ENCODE peak calls at places on chromosomes 13 and 19, in ten cellular contexts. One of them, this sample, is unnamed. For H3K36me3, the result is how much of the 10 kb centered on the place peaks cover.

GRCh38 chr19:17340871-17341357 is 3.6 kb downstream of the GTPBP3 start:
- DNase-seq in tibial nerve: no peak
- DNase-seq in transverse colon: no peak
- DNase-seq in IMR-90: no peak
- DNase-seq in endodermal cell: peak
- DNase-seq in upper lobe of left lung: no peak
- DNase-seq in lung: no peak
- DNase-seq in pancreas: no peak
- DNase-seq in body of pancreas: no peak
- DNase-seq in tibial artery: no peak
- DNase-seq in this sample: no peak

GRCh38 chr13:51066091-51066831 is 44.8 kb downstream of the C13orf42 start:
- DNase-seq in body of pancreas: no peak
- DNase-seq in transverse colon: no peak
- DNase-seq in endodermal cell: peak
- DNase-seq in tibial artery: no peak
- DNase-seq in lung: no peak
- DNase-seq in tibial nerve: peak
- DNase-seq in pancreas: no peak
- DNase-seq in upper lobe of left lung: no peak
- DNase-seq in IMR-90: peak
- DNase-seq in this sample: no peak

GRCh38 chr19:30791116-30791515 is 418.9 kb downstream of the ZNF536 start:
- DNase-seq in transverse colon: no peak
- DNase-seq in body of pancreas: no peak
- DNase-seq in lung: peak
- DNase-seq in tibial nerve: peak
- DNase-seq in IMR-90: no peak
- DNase-seq in pancreas: no peak
- DNase-seq in tibial artery: no peak
- DNase-seq in upper lobe of left lung: no peak
- DNase-seq in endodermal cell: no peak
- DNase-seq in this sample: no peak

GRCh38 chr13:113897966-113898365 is 34.1 kb upstream of the GAS6 start:
- DNase-seq in upper lobe of left lung: no peak
- DNase-seq in body of pancreas: no peak
- DNase-seq in IMR-90: no peak
- DNase-seq in endodermal cell: no peak
- DNase-seq in transverse colon: no peak
- DNase-seq in lung: peak
- DNase-seq in pancreas: no peak
- DNase-seq in tibial nerve: no peak
- DNase-seq in tibial artery: no peak
- DNase-seq in this sample: no peak

GRCh38 chr13:39249971-39250370 is 211.7 kb downstream of the NHLRC3 start:
- DNase-seq in endodermal cell: no peak
- DNase-seq in upper lobe of left lung: no peak
- DNase-seq in transverse colon: no peak
- DNase-seq in lung: no peak
- DNase-seq in pancreas: no peak
- DNase-seq in tibial artery: no peak
- DNase-seq in IMR-90: no peak
- DNase-seq in tibial nerve: no peak
- DNase-seq in body of pancreas: no peak
- DNase-seq in this sample: no peak

GRCh38 chr19:18091217-18091608 is 4.5 kb upstream of the IL12RB1 start:
- DNase-seq in tibial artery: peak
- DNase-seq in lung: peak
- DNase-seq in IMR-90: no peak
- DNase-seq in transverse colon: peak
- DNase-seq in body of pancreas: no peak
- DNase-seq in upper lobe of left lung: peak
- DNase-seq in pancreas: no peak
- DNase-seq in tibial nerve: peak
- DNase-seq in endodermal cell: no peak
- DNase-seq in this sample: no peak

GRCh38 chr19:4103073-4103418 is 20.9 kb downstream of the MAP2K2 start:
- DNase-seq in IMR-90: no peak
- DNase-seq in lung: no peak
- DNase-seq in tibial nerve: no peak
- DNase-seq in body of pancreas: no peak
- DNase-seq in endodermal cell: no peak
- DNase-seq in transverse colon: no peak
- DNase-seq in upper lobe of left lung: no peak
- DNase-seq in pancreas: no peak
- DNase-seq in tibial artery: no peak
- DNase-seq in this sample: no peak

GRCh38 chr13:28049880-28050871 is 50.2 kb downstream of the FLT3 start:
- DNase-seq in IMR-90: no peak
- DNase-seq in upper lobe of left lung: no peak
- DNase-seq in lung: no peak
- DNase-seq in transverse colon: no peak
- DNase-seq in tibial nerve: no peak
- DNase-seq in endodermal cell: peak
- DNase-seq in body of pancreas: no peak
- DNase-seq in pancreas: no peak
- DNase-seq in tibial artery: no peak
- DNase-seq in this sample: no peak

GRCh38 chr19:16067205-16067938 is 8.9 kb upstream of the TPM4 start:
- DNase-seq in tibial artery: peak
- DNase-seq in endodermal cell: no peak
- DNase-seq in pancreas: peak
- DNase-seq in upper lobe of left lung: peak
- DNase-seq in lung: peak
- DNase-seq in tibial nerve: no peak
- DNase-seq in body of pancreas: no peak
- DNase-seq in transverse colon: peak
- DNase-seq in IMR-90: peak
- DNase-seq in this sample: no peak

GRCh38 chr13:66513728-66514127 is 716.4 kb downstream of the PCDH9 start:
- DNase-seq in tibial artery: no peak
- DNase-seq in endodermal cell: no peak
- DNase-seq in transverse colon: no peak
- DNase-seq in pancreas: no peak
- DNase-seq in lung: no peak
- DNase-seq in IMR-90: peak
- DNase-seq in upper lobe of left lung: no peak
- DNase-seq in tibial nerve: no peak
- DNase-seq in body of pancreas: no peak
- DNase-seq in this sample: no peak

GRCh38 chr13:49995535-49996165 is 1.2 kb upstream of the TRIM13 start:
- DNase-seq in IMR-90: no peak
- DNase-seq in upper lobe of left lung: peak
- DNase-seq in body of pancreas: no peak
- DNase-seq in endodermal cell: no peak
- DNase-seq in tibial nerve: no peak
- DNase-seq in transverse colon: no peak
- DNase-seq in pancreas: no peak
- DNase-seq in lung: no peak
- DNase-seq in tibial artery: no peak
- DNase-seq in this sample: no peak

GRCh38 chr13:113152894-113153809 is 5.3 kb upstream of the PROZ start:
- DNase-seq in tibial artery: peak
- DNase-seq in body of pancreas: peak
- DNase-seq in tibial nerve: peak
- DNase-seq in pancreas: peak
- DNase-seq in IMR-90: no peak
- DNase-seq in transverse colon: peak
- DNase-seq in upper lobe of left lung: peak
- DNase-seq in lung: peak
- DNase-seq in endodermal cell: peak
- DNase-seq in this sample: no peak

GRCh38 chr13:100443278-100443997 is 145.2 kb downstream of the GGACT start:
- DNase-seq in tibial nerve: no peak
- DNase-seq in transverse colon: no peak
- DNase-seq in pancreas: no peak
- DNase-seq in body of pancreas: no peak
- DNase-seq in tibial artery: no peak
- DNase-seq in lung: no peak
- DNase-seq in upper lobe of left lung: no peak
- DNase-seq in IMR-90: no peak
- DNase-seq in endodermal cell: no peak
- DNase-seq in this sample: no peak

GRCh38 chr19:45016388-45017314 is 15.4 kb downstream of the RELB start:
- DNase-seq in IMR-90: peak
- DNase-seq in lung: peak
- DNase-seq in pancreas: peak
- DNase-seq in endodermal cell: peak
- DNase-seq in tibial artery: peak
- DNase-seq in tibial nerve: peak
- DNase-seq in upper lobe of left lung: peak
- DNase-seq in body of pancreas: peak
- DNase-seq in transverse colon: peak
- DNase-seq in this sample: peak

GRCh38 chr13:89862011-89862690 is 1485.3 kb upstream of the MIR17HG start:
- DNase-seq in endodermal cell: no peak
- DNase-seq in tibial nerve: no peak
- DNase-seq in lung: no peak
- DNase-seq in upper lobe of left lung: no peak
- DNase-seq in body of pancreas: no peak
- DNase-seq in transverse colon: no peak
- DNase-seq in pancreas: no peak
- DNase-seq in IMR-90: no peak
- DNase-seq in tibial artery: no peak
- DNase-seq in this sample: no peak

GRCh38 chr13:103815619-103816018 is 749.4 kb upstream of the SLC10A2 start:
- DNase-seq in endodermal cell: no peak
- DNase-seq in IMR-90: no peak
- DNase-seq in pancreas: no peak
- DNase-seq in tibial nerve: no peak
- DNase-seq in tibial artery: no peak
- DNase-seq in lung: no peak
- DNase-seq in transverse colon: no peak
- DNase-seq in body of pancreas: no peak
- DNase-seq in upper lobe of left lung: no peak
- DNase-seq in this sample: no peak

GRCh38 chr19:800360-801029 is 3.2 kb downstream of the PTBP1 start:
- DNase-seq in body of pancreas: peak
- DNase-seq in lung: no peak
- DNase-seq in tibial nerve: no peak
- DNase-seq in transverse colon: peak
- DNase-seq in upper lobe of left lung: peak
- DNase-seq in IMR-90: no peak
- DNase-seq in pancreas: peak
- DNase-seq in tibial artery: no peak
- DNase-seq in endodermal cell: peak
- DNase-seq in this sample: no peak

GRCh38 chr13:98880673-98881072 is 97.2 kb downstream of the DOCK9 start:
- DNase-seq in tibial nerve: no peak
- DNase-seq in IMR-90: no peak
- DNase-seq in transverse colon: no peak
- DNase-seq in lung: no peak
- DNase-seq in tibial artery: no peak
- DNase-seq in upper lobe of left lung: no peak
- DNase-seq in endodermal cell: no peak
- DNase-seq in pancreas: no peak
- DNase-seq in body of pancreas: no peak
- DNase-seq in this sample: no peak
- H3K4me3 ChIP-seq in tibial nerve: no peak
- H3K4me3 ChIP-seq in IMR-90: no peak
- H3K4me3 ChIP-seq in transverse colon: no peak
- H3K4me3 ChIP-seq in lung: no peak
- H3K4me3 ChIP-seq in tibial artery: no peak
- H3K4me3 ChIP-seq in upper lobe of left lung: no peak
- H3K4me3 ChIP-seq in endodermal cell: no peak
- H3K4me3 ChIP-seq in pancreas: no peak
- H3K4me3 ChIP-seq in body of pancreas: no peak
- H3K4me3 ChIP-seq in this sample: no peak

GRCh38 chr13:32538621-32539246 is at the start of gene N4BP2L2:
- DNase-seq in tibial nerve: peak
- DNase-seq in body of pancreas: peak
- DNase-seq in lung: peak
- DNase-seq in transverse colon: peak
- DNase-seq in tibial artery: peak
- DNase-seq in upper lobe of left lung: peak
- DNase-seq in IMR-90: peak
- DNase-seq in pancreas: peak
- DNase-seq in endodermal cell: peak
- DNase-seq in this sample: peak
- TF ChIP-seq CTCF in tibial nerve: peak
- TF ChIP-seq CTCF in body of pancreas: peak
- TF ChIP-seq CTCF in lung: no peak
- TF ChIP-seq CTCF in transverse colon: no peak
- TF ChIP-seq CTCF in tibial artery: peak
- TF ChIP-seq CTCF in upper lobe of left lung: peak
- TF ChIP-seq CTCF in IMR-90: peak
- TF ChIP-seq CTCF in pancreas: peak
- TF ChIP-seq CTCF in endodermal cell: peak
- TF ChIP-seq CTCF in this sample: peak

GRCh38 chr13:24063281-24063851 is 97.2 kb upstream of the SPATA13 start:
- DNase-seq in tibial nerve: no peak
- DNase-seq in endodermal cell: peak
- DNase-seq in transverse colon: no peak
- DNase-seq in IMR-90: no peak
- DNase-seq in upper lobe of left lung: no peak
- DNase-seq in pancreas: no peak
- DNase-seq in tibial artery: no peak
- DNase-seq in body of pancreas: no peak
- DNase-seq in lung: no peak
- DNase-seq in this sample: no peak

GRCh38 chr13:24068472-24068871 is 92.0 kb upstream of the SPATA13 start:
- DNase-seq in endodermal cell: no peak
- DNase-seq in body of pancreas: no peak
- DNase-seq in lung: no peak
- DNase-seq in upper lobe of left lung: no peak
- DNase-seq in tibial nerve: no peak
- DNase-seq in transverse colon: no peak
- DNase-seq in IMR-90: no peak
- DNase-seq in tibial artery: no peak
- DNase-seq in pancreas: no peak
- DNase-seq in this sample: no peak

GRCh38 chr13:24064258-24064860 is 96.2 kb upstream of the SPATA13 start:
- DNase-seq in transverse colon: no peak
- DNase-seq in tibial nerve: no peak
- DNase-seq in IMR-90: no peak
- DNase-seq in pancreas: no peak
- DNase-seq in tibial artery: no peak
- DNase-seq in lung: no peak
- DNase-seq in upper lobe of left lung: no peak
- DNase-seq in endodermal cell: no peak
- DNase-seq in body of pancreas: no peak
- DNase-seq in this sample: no peak

GRCh38 chr13:24065172-24065571 is 95.3 kb upstream of the SPATA13 start:
- DNase-seq in body of pancreas: no peak
- DNase-seq in upper lobe of left lung: no peak
- DNase-seq in pancreas: no peak
- DNase-seq in endodermal cell: peak
- DNase-seq in transverse colon: no peak
- DNase-seq in lung: no peak
- DNase-seq in IMR-90: no peak
- DNase-seq in tibial artery: no peak
- DNase-seq in tibial nerve: no peak
- DNase-seq in this sample: no peak

GRCh38 chr13:24066405-24067292 is 93.9 kb upstream of the SPATA13 start:
- DNase-seq in lung: no peak
- DNase-seq in body of pancreas: no peak
- DNase-seq in IMR-90: no peak
- DNase-seq in tibial artery: no peak
- DNase-seq in upper lobe of left lung: no peak
- DNase-seq in pancreas: no peak
- DNase-seq in transverse colon: no peak
- DNase-seq in tibial nerve: no peak
- DNase-seq in endodermal cell: peak
- DNase-seq in this sample: no peak
- H3K36me3 ChIP-seq in lung: under half
- H3K36me3 ChIP-seq in body of pancreas: under half
- H3K36me3 ChIP-seq in IMR-90: under half
- H3K36me3 ChIP-seq in tibial artery: under half
- H3K36me3 ChIP-seq in upper lobe of left lung: under half
- H3K36me3 ChIP-seq in pancreas: under half
- H3K36me3 ChIP-seq in transverse colon: under half
- H3K36me3 ChIP-seq in tibial nerve: under half
- H3K36me3 ChIP-seq in endodermal cell: under half
- H3K36me3 ChIP-seq in this sample: under half

GRCh38 chr13:48400820-48401219 is 12.1 kb downstream of the LPAR6 start:
- DNase-seq in pancreas: no peak
- DNase-seq in IMR-90: peak
- DNase-seq in tibial nerve: no peak
- DNase-seq in tibial artery: no peak
- DNase-seq in upper lobe of left lung: no peak
- DNase-seq in lung: no peak
- DNase-seq in endodermal cell: no peak
- DNase-seq in body of pancreas: no peak
- DNase-seq in transverse colon: no peak
- DNase-seq in this sample: peak
- H3K4me3 ChIP-seq in pancreas: no peak
- H3K4me3 ChIP-seq in IMR-90: no peak
- H3K4me3 ChIP-seq in tibial nerve: no peak
- H3K4me3 ChIP-seq in tibial artery: no peak
- H3K4me3 ChIP-seq in upper lobe of left lung: no peak
- H3K4me3 ChIP-seq in lung: no peak
- H3K4me3 ChIP-seq in endodermal cell: no peak
- H3K4me3 ChIP-seq in body of pancreas: no peak
- H3K4me3 ChIP-seq in transverse colon: no peak
- H3K4me3 ChIP-seq in this sample: no peak

This sample was measured in BJ.